ENCODE peak calls at places on chromosomes 13 and 19, in ten cellular contexts. T, F, V, S, J, Q, X, D, A and W are unnamed samples.

GRCh38 chr13:84088996-84089395 is 206.7 kb upstream of the SLITRK1 start:
- DNase-seq in A (no peak), X (no peak), F (no peak), D (no peak), S (no peak), J (no peak), T (no peak), Q (no peak), V (no peak), W (no peak)

GRCh38 chr13:52644108-52644507 is 1.9 kb downstream of the HNRNPA1L2 start:
- DNase-seq in Q (no peak), D (no peak), X (no peak), T (no peak), F (peak), S (no peak), J (peak), V (no peak), A (no peak), W (no peak)

GRCh38 chr19:32570081-32570785 is 10.8 kb upstream of the PDCD5 start:
- DNase-seq in Q (peak), X (peak), F (peak), S (peak), T (peak), V (peak), J (peak), A (peak), D (peak), W (peak)

GRCh38 chr13:106755542-106755941 is 187.6 kb upstream of the ARGLU1 start:
- DNase-seq in J (no peak), A (no peak), S (no peak), V (no peak), F (no peak), X (no peak), Q (no peak), T (no peak), D (no peak), W (no peak)

GRCh38 chr13:51818276-51818675 is 14.3 kb upstream of the DHRS12 start:
- DNase-seq in S (no peak), V (no peak), Q (no peak), D (no peak), A (no peak), T (no peak), J (no peak), F (no peak), X (no peak), W (no peak)

GRCh38 chr13:67515895-67516294 is 285.8 kb upstream of the PCDH9 start:
- DNase-seq in D (peak), V (no peak), F (peak), S (no peak), X (no peak), A (no peak), J (peak), Q (no peak), T (no peak), W (no peak)

GRCh38 chr19:54017266-54017665 is 25.8 kb downstream of the CACNG6 start:
- DNase-seq in J (no peak), Q (no peak), T (no peak), A (no peak), S (no peak), V (no peak), X (no peak), D (no peak), F (peak), W (no peak)

GRCh38 chr13:90933097-90933826 is 414.2 kb upstream of the MIR17HG start:
- DNase-seq in A (no peak), J (no peak), T (no peak), S (no peak), X (no peak), Q (no peak), V (no peak), D (no peak), F (no peak), W (no peak)

GRCh38 chr13:106678646-106679045 is 110.7 kb upstream of the ARGLU1 start:
- DNase-seq in X (no peak), A (no peak), J (no peak), S (no peak), D (no peak), Q (no peak), V (no peak), F (no peak), T (no peak), W (no peak)